ENCODE peak calls at places on chromosomes 5 and 9, in five cellular contexts. One of them, this sample, is unnamed.

GRCh38 chr5:157479166-157479565 is 19.2 kb downstream of the NIPAL4 start:
- DNase-seq in HepG2: no peak
- DNase-seq in lower leg skin: no peak
- DNase-seq in vagina: no peak
- DNase-seq in HCT116: no peak
- DNase-seq in this sample: no peak

GRCh38 chr5:136058031-136058971 is 29.5 kb downstream of the TGFBI start:
- DNase-seq in vagina: peak; percentile 96
- DNase-seq in HCT116: peak; percentile 35
- DNase-seq in lower leg skin: no peak
- DNase-seq in HepG2: peak; percentile 99
- DNase-seq in this sample: peak; percentile 37

GRCh38 chr5:73205309-73205708 is 32.3 kb downstream of the TMEM174 start:
- DNase-seq in vagina: no peak
- DNase-seq in HCT116: no peak
- DNase-seq in HepG2: no peak
- DNase-seq in lower leg skin: no peak
- DNase-seq in this sample: no peak

GRCh38 chr5:1892685-1893445 is 10.1 kb upstream of the IRX4 start:
- DNase-seq in vagina: no peak
- DNase-seq in HepG2: no peak
- DNase-seq in lower leg skin: no peak
- DNase-seq in HCT116: no peak
- DNase-seq in this sample: no peak

GRCh38 chr9:136058152-136058483 is 37.0 kb downstream of the NACC2 start:
- DNase-seq in HCT116: no peak
- DNase-seq in vagina: peak; percentile 40
- DNase-seq in lower leg skin: peak; percentile 74
- DNase-seq in HepG2: no peak
- DNase-seq in this sample: no peak

GRCh38 chr9:123048748-123049147 is 15.3 kb downstream of the GPR21 start:
- DNase-seq in HCT116: no peak
- DNase-seq in lower leg skin: no peak
- DNase-seq in vagina: no peak
- DNase-seq in HepG2: no peak
- DNase-seq in this sample: no peak

GRCh38 chr5:31104775-31105174 is 88.7 kb upstream of the CDH6 start:
- DNase-seq in HCT116: no peak
- DNase-seq in vagina: no peak
- DNase-seq in HepG2: no peak
- DNase-seq in lower leg skin: no peak
- DNase-seq in this sample: no peak

GRCh38 chr5:14397717-14398116 is 183.9 kb upstream of the OTULINL start:
- DNase-seq in vagina: no peak
- DNase-seq in lower leg skin: no peak
- DNase-seq in HepG2: no peak
- DNase-seq in HCT116: no peak
- DNase-seq in this sample: peak; percentile 39

GRCh38 chr9:136943291-136944093 is 1.0 kb downstream of the FBXW5 start:
- DNase-seq in vagina: no peak
- DNase-seq in HCT116: no peak
- DNase-seq in HepG2: no peak
- DNase-seq in lower leg skin: no peak
- DNase-seq in this sample: no peak

GRCh38 chr5:131640043-131640856 is 5.2 kb upstream of the RAPGEF6 start:
- DNase-seq in HepG2: no peak
- DNase-seq in lower leg skin: no peak
- DNase-seq in HCT116: no peak
- DNase-seq in vagina: no peak
- DNase-seq in this sample: no peak

GRCh38 chr5:109482748-109483147 is 73.0 kb upstream of the PJA2 start:
- DNase-seq in HCT116: no peak
- DNase-seq in HepG2: peak; percentile 29
- DNase-seq in vagina: no peak
- DNase-seq in lower leg skin: no peak
- DNase-seq in this sample: no peak

GRCh38 chr9:116156621-116157314 is 3.2 kb downstream of the PAPPA start:
- DNase-seq in HepG2: no peak
- DNase-seq in lower leg skin: peak; percentile 88
- DNase-seq in vagina: peak; percentile 95
- DNase-seq in HCT116: no peak
- DNase-seq in this sample: peak; percentile 10

GRCh38 chr5:60492958-60493357 is 207.0 kb downstream of the DEPDC1B start:
- DNase-seq in lower leg skin: no peak
- DNase-seq in HCT116: no peak
- DNase-seq in HepG2: peak; percentile 85
- DNase-seq in vagina: no peak
- DNase-seq in this sample: no peak

GRCh38 chr5:134465856-134466240 is 54.2 kb upstream of the CDKN2AIPNL start:
- DNase-seq in vagina: no peak
- DNase-seq in HepG2: peak; percentile 73
- DNase-seq in HCT116: peak; percentile 68
- DNase-seq in lower leg skin: peak; percentile 98
- DNase-seq in this sample: no peak

GRCh38 chr5:125348936-125349335 is 602.5 kb upstream of the ZNF608 start:
- DNase-seq in HepG2: no peak
- DNase-seq in vagina: no peak
- DNase-seq in lower leg skin: no peak
- DNase-seq in HCT116: no peak
- DNase-seq in this sample: no peak

GRCh38 chr9:26801772-26802171 is 90.8 kb downstream of the CAAP1 start:
- DNase-seq in HepG2: no peak
- DNase-seq in HCT116: no peak
- DNase-seq in lower leg skin: no peak
- DNase-seq in vagina: no peak
- DNase-seq in this sample: peak; percentile 57

GRCh38 chr5:75367401-75367800 is 30.4 kb downstream of the HMGCR start:
- DNase-seq in lower leg skin: no peak
- DNase-seq in vagina: no peak
- DNase-seq in HCT116: no peak
- DNase-seq in HepG2: no peak
- DNase-seq in this sample: no peak

GRCh38 chr5:1524799-1525623 is 1.3 kb upstream of the LPCAT1 start:
- DNase-seq in lower leg skin: peak; percentile 83
- DNase-seq in vagina: peak; percentile 83
- DNase-seq in HepG2: no peak
- DNase-seq in HCT116: no peak
- DNase-seq in this sample: no peak

GRCh38 chr9:36897476-36897875 is 136.6 kb downstream of the PAX5 start:
- DNase-seq in HepG2: no peak
- DNase-seq in lower leg skin: peak; percentile 26
- DNase-seq in HCT116: no peak
- DNase-seq in vagina: no peak
- DNase-seq in this sample: no peak

GRCh38 chr5:144370273-144370672 is 199.6 kb downstream of the KCTD16 start:
- DNase-seq in HepG2: no peak
- DNase-seq in HCT116: no peak
- DNase-seq in lower leg skin: no peak
- DNase-seq in vagina: no peak
- DNase-seq in this sample: peak; percentile 65

GRCh38 chr5:59034498-59035186 is 451.8 kb downstream of the RAB3C start:
- DNase-seq in HepG2: no peak
- DNase-seq in vagina: no peak
- DNase-seq in lower leg skin: no peak
- DNase-seq in HCT116: no peak
- DNase-seq in this sample: peak; percentile 33

GRCh38 chr9:128103589-128103962 is 24.0 kb downstream of the PTGES2 start:
- DNase-seq in HCT116: no peak
- DNase-seq in lower leg skin: no peak
- DNase-seq in vagina: no peak
- DNase-seq in HepG2: peak; percentile 41
- DNase-seq in this sample: no peak

GRCh38 chr5:170896779-170897178 is 35.0 kb downstream of the RANBP17 start:
- DNase-seq in lower leg skin: no peak
- DNase-seq in HepG2: no peak
- DNase-seq in HCT116: no peak
- DNase-seq in vagina: no peak
- DNase-seq in this sample: no peak

GRCh38 chr5:68242743-68243142 is 27.2 kb downstream of the PIK3R1 start:
- DNase-seq in lower leg skin: no peak
- DNase-seq in HCT116: no peak
- DNase-seq in HepG2: no peak
- DNase-seq in vagina: no peak
- DNase-seq in this sample: no peak

GRCh38 chr5:51226420-51226735 is 156.9 kb upstream of the ISL1 start:
- DNase-seq in vagina: no peak
- DNase-seq in HCT116: peak; percentile 40
- DNase-seq in lower leg skin: no peak
- DNase-seq in HepG2: peak; percentile 13
- DNase-seq in this sample: no peak

GRCh38 chr5:129067745-129068144 is 26.8 kb upstream of the ISOC1 start:
- DNase-seq in vagina: no peak
- DNase-seq in lower leg skin: no peak
- DNase-seq in HCT116: no peak
- DNase-seq in HepG2: no peak
- DNase-seq in this sample: no peak

GRCh38 chr5:6593148-6594016 is 39.5 kb downstream of the NSUN2 start:
- DNase-seq in lower leg skin: no peak
- DNase-seq in HepG2: no peak
- DNase-seq in HCT116: no peak
- DNase-seq in vagina: peak; percentile 64
- DNase-seq in this sample: no peak

GRCh38 chr9:136370037-136370436 is 3.4 kb downstream of the CARD9 start:
- DNase-seq in HCT116: no peak
- DNase-seq in lower leg skin: no peak
- DNase-seq in vagina: no peak
- DNase-seq in HepG2: no peak
- DNase-seq in this sample: no peak

GRCh38 chr9:71642043-71642442 is 126.3 kb downstream of the CEMIP2 start:
- DNase-seq in HCT116: no peak
- DNase-seq in HepG2: no peak
- DNase-seq in vagina: no peak
- DNase-seq in lower leg skin: no peak
- DNase-seq in this sample: no peak

GRCh38 chr5:45695011-45695667 is 1.0 kb downstream of the HCN1 start:
- DNase-seq in vagina: no peak
- DNase-seq in lower leg skin: no peak
- DNase-seq in HCT116: no peak
- DNase-seq in HepG2: no peak
- DNase-seq in this sample: no peak

GRCh38 chr5:45694255-45694834 is 1.8 kb downstream of the HCN1 start:
- DNase-seq in vagina: no peak
- DNase-seq in HepG2: no peak
- DNase-seq in HCT116: no peak
- DNase-seq in lower leg skin: no peak
- DNase-seq in this sample: no peak

GRCh38 chr5:45697211-45697610 is 1.0 kb upstream of the HCN1 start:
- DNase-seq in lower leg skin: no peak
- DNase-seq in vagina: no peak
- DNase-seq in HCT116: no peak
- DNase-seq in HepG2: no peak
- DNase-seq in this sample: no peak

GRCh38 chr5:45695680-45696093 is 493 bp downstream of the HCN1 start:
- DNase-seq in lower leg skin: no peak
- DNase-seq in HCT116: no peak
- DNase-seq in HepG2: no peak
- DNase-seq in vagina: no peak
- DNase-seq in this sample: no peak

GRCh38 chr5:45696206-45696836 is at the start of gene HCN1:
- DNase-seq in HCT116: no peak
- DNase-seq in vagina: no peak
- DNase-seq in HepG2: peak; percentile 17
- DNase-seq in lower leg skin: peak; percentile 90
- DNase-seq in this sample: peak; percentile 4
- TF ChIP-seq CTCF in HCT116: no peak
- TF ChIP-seq CTCF in vagina: peak; percentile 35
- TF ChIP-seq CTCF in HepG2: peak; percentile 83
- TF ChIP-seq CTCF in lower leg skin: no peak
- TF ChIP-seq CTCF in this sample: peak; percentile 91

DNA sequence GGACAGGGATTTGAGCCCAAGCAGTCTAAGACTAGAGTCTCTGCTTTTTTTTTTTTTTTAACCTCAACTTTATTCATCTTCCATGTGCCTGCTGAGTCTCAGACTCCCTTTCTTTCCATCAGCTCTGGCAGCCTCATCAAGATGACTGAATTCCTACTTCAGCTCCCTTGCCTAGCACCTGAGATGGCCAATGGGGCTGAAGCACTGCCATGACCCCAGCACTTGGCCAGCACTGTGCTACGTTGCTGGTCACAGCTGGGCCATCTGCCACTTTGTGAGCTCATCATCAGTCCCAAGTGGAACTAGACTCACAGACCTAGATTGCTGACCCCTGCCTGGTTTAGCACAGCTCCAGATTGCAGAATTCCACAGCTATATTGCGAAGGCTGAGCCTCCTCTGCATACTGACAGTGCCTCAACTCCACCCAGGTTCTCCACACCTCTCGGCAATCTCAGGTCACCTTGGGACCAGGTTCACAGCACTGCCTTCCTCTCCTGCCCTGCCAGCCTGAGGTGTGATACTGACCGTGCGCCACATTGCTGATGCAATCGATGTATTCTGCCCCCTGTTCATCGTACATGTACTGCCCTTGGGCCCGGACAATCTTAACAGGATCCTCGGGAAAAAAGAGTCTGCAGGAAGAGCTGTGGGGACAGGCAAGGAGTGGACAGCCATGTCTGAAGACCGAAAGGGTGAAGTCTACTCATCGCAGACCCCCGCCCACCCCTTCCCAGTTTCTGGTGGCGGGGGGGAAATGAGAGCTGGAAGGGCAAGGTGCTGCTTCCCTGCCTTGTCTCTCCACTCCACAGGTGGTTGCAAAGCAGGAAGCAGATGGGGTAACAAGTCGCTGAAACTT is 1.5 kb downstream of the PHYKPL start:
- DNase-seq in vagina: no peak
- DNase-seq in HCT116: no peak
- DNase-seq in lower leg skin: no peak
- DNase-seq in HepG2: no peak
- DNase-seq in this sample: peak; percentile 79
- H3K4me3 ChIP-seq in vagina: peak overlapping the region; percentile 78
- H3K4me3 ChIP-seq in HCT116: peak overlapping the region; percentile 99
- H3K4me3 ChIP-seq in lower leg skin: no peak overlapping the region
- H3K4me3 ChIP-seq in HepG2: peak overlapping the region; percentile 69
- H3K4me3 ChIP-seq in this sample: peak overlapping the region; percentile 91

GRCh38 chr5:85017271-85017670 is 632.6 kb upstream of the EDIL3 start:
- DNase-seq in vagina: no peak
- DNase-seq in lower leg skin: no peak
- DNase-seq in HCT116: no peak
- DNase-seq in HepG2: no peak
- DNase-seq in this sample: no peak
- TF ChIP-seq CTCF in vagina: no peak
- TF ChIP-seq CTCF in lower leg skin: no peak
- TF ChIP-seq CTCF in HCT116: no peak
- TF ChIP-seq CTCF in HepG2: no peak
- TF ChIP-seq CTCF in this sample: no peak

DNA sequence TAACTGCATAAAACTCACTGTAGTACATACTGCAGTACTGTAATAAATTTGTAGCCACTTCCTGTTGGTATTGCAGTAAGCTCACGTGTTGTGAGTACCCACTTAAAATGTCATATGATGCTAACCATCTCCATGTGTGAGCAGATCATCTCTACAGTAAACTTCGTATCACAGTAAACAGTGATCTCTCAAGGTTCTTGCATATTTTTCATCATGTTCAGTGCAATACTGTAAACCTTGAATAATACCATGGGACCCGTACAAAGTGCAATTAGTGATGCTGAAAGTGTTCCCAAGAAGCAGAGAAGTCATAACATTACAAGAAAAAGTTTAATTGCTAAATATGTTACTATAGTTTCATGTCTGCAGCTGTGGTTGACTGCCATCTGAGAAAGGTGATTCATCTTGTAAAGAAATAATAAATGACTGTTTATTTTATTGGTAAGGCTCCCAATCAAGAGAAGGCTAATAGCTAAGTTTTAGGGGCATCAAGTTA is 253.8 kb upstream of the POU5F2 start:
- DNase-seq in vagina: no peak
- DNase-seq in HepG2: no peak
- DNase-seq in lower leg skin: no peak
- DNase-seq in HCT116: no peak
- DNase-seq in this sample: no peak
- H3K4me3 ChIP-seq in vagina: no peak overlapping the region
- H3K4me3 ChIP-seq in HepG2: no peak overlapping the region
- H3K4me3 ChIP-seq in lower leg skin: no peak overlapping the region
- H3K4me3 ChIP-seq in HCT116: no peak overlapping the region
- H3K4me3 ChIP-seq in this sample: no peak overlapping the region

This sample was measured in LNCaP clone FGC.